ENCODE peak calls at places on chromosomes 13 and 19, in nine cellular contexts. One of them, this sample, is unnamed.

GRCh38 chr13:109869312-109870237 is 83.2 kb upstream of the IRS2 start:
- DNase-seq in omental fat pad: no peak
- DNase-seq in heart left ventricle: peak
- DNase-seq in H54: no peak
- DNase-seq in coronary artery: peak
- DNase-seq in LoVo: peak
- DNase-seq in activated CD8-positive, alpha-beta T cell treated with anti-CD3 and anti-CD28 coated beads for 36 hours: peak
- DNase-seq in SHP77: peak
- DNase-seq in NCI-H2107: peak
- DNase-seq in this sample: peak

GRCh38 chr13:51435002-51435578 is 17.7 kb downstream of the INTS6 start:
- DNase-seq in heart left ventricle: no peak
- DNase-seq in LoVo: peak
- DNase-seq in H54: no peak
- DNase-seq in NCI-H2107: no peak
- DNase-seq in SHP77: no peak
- DNase-seq in coronary artery: no peak
- DNase-seq in activated CD8-positive, alpha-beta T cell treated with anti-CD3 and anti-CD28 coated beads for 36 hours: no peak
- DNase-seq in omental fat pad: no peak
- DNase-seq in this sample: no peak

GRCh38 chr19:1035998-1036621 is 3.8 kb upstream of the ABCA7 start:
- DNase-seq in NCI-H2107: no peak
- DNase-seq in H54: no peak
- DNase-seq in omental fat pad: no peak
- DNase-seq in heart left ventricle: no peak
- DNase-seq in SHP77: no peak
- DNase-seq in activated CD8-positive, alpha-beta T cell treated with anti-CD3 and anti-CD28 coated beads for 36 hours: peak
- DNase-seq in LoVo: no peak
- DNase-seq in coronary artery: no peak
- DNase-seq in this sample: no peak

GRCh38 chr19:34254552-34255432 is at the start of gene GARRE1:
- DNase-seq in H54: peak
- DNase-seq in NCI-H2107: peak
- DNase-seq in activated CD8-positive, alpha-beta T cell treated with anti-CD3 and anti-CD28 coated beads for 36 hours: peak
- DNase-seq in LoVo: peak
- DNase-seq in SHP77: peak
- DNase-seq in omental fat pad: no peak
- DNase-seq in heart left ventricle: peak
- DNase-seq in coronary artery: peak
- DNase-seq in this sample: peak

GRCh38 chr13:33280923-33281322 is 4.6 kb downstream of the STARD13 start:
- DNase-seq in LoVo: no peak
- DNase-seq in SHP77: no peak
- DNase-seq in omental fat pad: no peak
- DNase-seq in activated CD8-positive, alpha-beta T cell treated with anti-CD3 and anti-CD28 coated beads for 36 hours: no peak
- DNase-seq in NCI-H2107: no peak
- DNase-seq in coronary artery: no peak
- DNase-seq in heart left ventricle: no peak
- DNase-seq in H54: no peak
- DNase-seq in this sample: no peak

GRCh38 chr19:33175886-33176669 is 18.1 kb upstream of the LRP3 start:
- DNase-seq in activated CD8-positive, alpha-beta T cell treated with anti-CD3 and anti-CD28 coated beads for 36 hours: peak
- DNase-seq in coronary artery: peak
- DNase-seq in omental fat pad: no peak
- DNase-seq in NCI-H2107: no peak
- DNase-seq in H54: no peak
- DNase-seq in LoVo: peak
- DNase-seq in SHP77: no peak
- DNase-seq in heart left ventricle: peak
- DNase-seq in this sample: no peak

GRCh38 chr13:113732176-113732960 is 26.7 kb upstream of the TMEM255B start:
- DNase-seq in activated CD8-positive, alpha-beta T cell treated with anti-CD3 and anti-CD28 coated beads for 36 hours: no peak
- DNase-seq in SHP77: no peak
- DNase-seq in H54: no peak
- DNase-seq in LoVo: no peak
- DNase-seq in heart left ventricle: no peak
- DNase-seq in coronary artery: no peak
- DNase-seq in omental fat pad: no peak
- DNase-seq in NCI-H2107: no peak
- DNase-seq in this sample: no peak

GRCh38 chr13:113655358-113656014 is 2.5 kb downstream of the ATP4B start:
- DNase-seq in NCI-H2107: no peak
- DNase-seq in heart left ventricle: peak
- DNase-seq in H54: no peak
- DNase-seq in activated CD8-positive, alpha-beta T cell treated with anti-CD3 and anti-CD28 coated beads for 36 hours: no peak
- DNase-seq in LoVo: no peak
- DNase-seq in SHP77: no peak
- DNase-seq in coronary artery: peak
- DNase-seq in omental fat pad: no peak
- DNase-seq in this sample: no peak

GRCh38 chr13:100491164-100491847 is 97.3 kb downstream of the GGACT start:
- DNase-seq in coronary artery: no peak
- DNase-seq in activated CD8-positive, alpha-beta T cell treated with anti-CD3 and anti-CD28 coated beads for 36 hours: no peak
- DNase-seq in H54: no peak
- DNase-seq in omental fat pad: no peak
- DNase-seq in LoVo: no peak
- DNase-seq in NCI-H2107: no peak
- DNase-seq in SHP77: no peak
- DNase-seq in heart left ventricle: peak
- DNase-seq in this sample: no peak

GRCh38 chr19:3792114-3792513 is 5.9 kb upstream of the MATK start:
- DNase-seq in SHP77: no peak
- DNase-seq in activated CD8-positive, alpha-beta T cell treated with anti-CD3 and anti-CD28 coated beads for 36 hours: no peak
- DNase-seq in NCI-H2107: no peak
- DNase-seq in coronary artery: no peak
- DNase-seq in H54: no peak
- DNase-seq in heart left ventricle: no peak
- DNase-seq in LoVo: no peak
- DNase-seq in omental fat pad: no peak
- DNase-seq in this sample: no peak

GRCh38 chr19:13881692-13882418 is 4.9 kb downstream of the NANOS3 start:
- DNase-seq in NCI-H2107: no peak
- DNase-seq in activated CD8-positive, alpha-beta T cell treated with anti-CD3 and anti-CD28 coated beads for 36 hours: peak
- DNase-seq in SHP77: no peak
- DNase-seq in LoVo: no peak
- DNase-seq in coronary artery: no peak
- DNase-seq in H54: no peak
- DNase-seq in omental fat pad: no peak
- DNase-seq in heart left ventricle: peak
- DNase-seq in this sample: no peak

GRCh38 chr13:20360041-20360491 is 127.9 kb upstream of the GJB6 start:
- DNase-seq in omental fat pad: no peak
- DNase-seq in NCI-H2107: no peak
- DNase-seq in coronary artery: no peak
- DNase-seq in H54: no peak
- DNase-seq in heart left ventricle: no peak
- DNase-seq in activated CD8-positive, alpha-beta T cell treated with anti-CD3 and anti-CD28 coated beads for 36 hours: no peak
- DNase-seq in LoVo: no peak
- DNase-seq in SHP77: no peak
- DNase-seq in this sample: no peak

GRCh38 chr19:442085-442484 is 18.7 kb downstream of the SHC2 start:
- DNase-seq in H54: no peak
- DNase-seq in coronary artery: no peak
- DNase-seq in LoVo: no peak
- DNase-seq in omental fat pad: no peak
- DNase-seq in SHP77: no peak
- DNase-seq in heart left ventricle: no peak
- DNase-seq in NCI-H2107: no peak
- DNase-seq in activated CD8-positive, alpha-beta T cell treated with anti-CD3 and anti-CD28 coated beads for 36 hours: no peak
- DNase-seq in this sample: no peak

GRCh38 chr19:2027361-2027760 is 11.8 kb upstream of the BTBD2 start:
- DNase-seq in heart left ventricle: no peak
- DNase-seq in H54: no peak
- DNase-seq in omental fat pad: no peak
- DNase-seq in SHP77: no peak
- DNase-seq in LoVo: no peak
- DNase-seq in activated CD8-positive, alpha-beta T cell treated with anti-CD3 and anti-CD28 coated beads for 36 hours: no peak
- DNase-seq in coronary artery: no peak
- DNase-seq in NCI-H2107: no peak
- DNase-seq in this sample: no peak

GRCh38 chr19:45153339-45154063 is 7.3 kb downstream of the NKPD1 start:
- DNase-seq in omental fat pad: no peak
- DNase-seq in activated CD8-positive, alpha-beta T cell treated with anti-CD3 and anti-CD28 coated beads for 36 hours: peak
- DNase-seq in H54: no peak
- DNase-seq in LoVo: no peak
- DNase-seq in SHP77: no peak
- DNase-seq in NCI-H2107: no peak
- DNase-seq in heart left ventricle: peak
- DNase-seq in coronary artery: no peak
- DNase-seq in this sample: peak

GRCh38 chr13:63517376-63517775 is 2101.7 kb upstream of the PCDH20 start:
- DNase-seq in H54: no peak
- DNase-seq in activated CD8-positive, alpha-beta T cell treated with anti-CD3 and anti-CD28 coated beads for 36 hours: no peak
- DNase-seq in omental fat pad: no peak
- DNase-seq in SHP77: no peak
- DNase-seq in coronary artery: no peak
- DNase-seq in heart left ventricle: no peak
- DNase-seq in LoVo: no peak
- DNase-seq in NCI-H2107: peak
- DNase-seq in this sample: no peak

GRCh38 chr13:46554971-46555370 is 2.0 kb downstream of the LRCH1 start:
- DNase-seq in H54: no peak
- DNase-seq in activated CD8-positive, alpha-beta T cell treated with anti-CD3 and anti-CD28 coated beads for 36 hours: no peak
- DNase-seq in omental fat pad: no peak
- DNase-seq in SHP77: no peak
- DNase-seq in coronary artery: no peak
- DNase-seq in heart left ventricle: no peak
- DNase-seq in NCI-H2107: no peak
- DNase-seq in LoVo: no peak
- DNase-seq in this sample: no peak

GRCh38 chr13:77599351-77599750 is 63.8 kb downstream of the SCEL start:
- DNase-seq in SHP77: no peak
- DNase-seq in activated CD8-positive, alpha-beta T cell treated with anti-CD3 and anti-CD28 coated beads for 36 hours: no peak
- DNase-seq in coronary artery: no peak
- DNase-seq in heart left ventricle: no peak
- DNase-seq in LoVo: no peak
- DNase-seq in H54: no peak
- DNase-seq in NCI-H2107: no peak
- DNase-seq in omental fat pad: no peak
- DNase-seq in this sample: no peak

GRCh38 chr13:95492044-95492801 is 60.3 kb upstream of the CLDN10 start:
- DNase-seq in activated CD8-positive, alpha-beta T cell treated with anti-CD3 and anti-CD28 coated beads for 36 hours: no peak
- DNase-seq in omental fat pad: no peak
- DNase-seq in NCI-H2107: no peak
- DNase-seq in coronary artery: no peak
- DNase-seq in SHP77: peak
- DNase-seq in heart left ventricle: no peak
- DNase-seq in LoVo: peak
- DNase-seq in H54: no peak
- DNase-seq in this sample: no peak

GRCh38 chr19:55519461-55520311 is 17.2 kb downstream of the SBK2 start:
- DNase-seq in NCI-H2107: no peak
- DNase-seq in omental fat pad: no peak
- DNase-seq in H54: peak
- DNase-seq in activated CD8-positive, alpha-beta T cell treated with anti-CD3 and anti-CD28 coated beads for 36 hours: no peak
- DNase-seq in LoVo: peak
- DNase-seq in heart left ventricle: no peak
- DNase-seq in SHP77: peak
- DNase-seq in coronary artery: no peak
- DNase-seq in this sample: no peak

GRCh38 chr13:113407531-113408393 is 43.8 kb upstream of the GRTP1 start:
- DNase-seq in H54: no peak
- DNase-seq in activated CD8-positive, alpha-beta T cell treated with anti-CD3 and anti-CD28 coated beads for 36 hours: no peak
- DNase-seq in heart left ventricle: peak
- DNase-seq in NCI-H2107: no peak
- DNase-seq in SHP77: no peak
- DNase-seq in LoVo: no peak
- DNase-seq in coronary artery: peak
- DNase-seq in omental fat pad: no peak
- DNase-seq in this sample: no peak

GRCh38 chr19:51090471-51090870 is 7.8 kb upstream of the KLK14 start:
- DNase-seq in LoVo: no peak
- DNase-seq in SHP77: no peak
- DNase-seq in activated CD8-positive, alpha-beta T cell treated with anti-CD3 and anti-CD28 coated beads for 36 hours: no peak
- DNase-seq in heart left ventricle: no peak
- DNase-seq in H54: no peak
- DNase-seq in coronary artery: no peak
- DNase-seq in NCI-H2107: no peak
- DNase-seq in omental fat pad: no peak
- DNase-seq in this sample: peak

GRCh38 chr13:24671367-24672117 is 8.7 kb upstream of the ATP12A start:
- DNase-seq in NCI-H2107: no peak
- DNase-seq in activated CD8-positive, alpha-beta T cell treated with anti-CD3 and anti-CD28 coated beads for 36 hours: no peak
- DNase-seq in omental fat pad: peak
- DNase-seq in coronary artery: no peak
- DNase-seq in LoVo: peak
- DNase-seq in H54: peak
- DNase-seq in SHP77: no peak
- DNase-seq in heart left ventricle: no peak
- DNase-seq in this sample: peak

GRCh38 chr19:1069009-1069779 is 2.2 kb downstream of the ARHGAP45 start:
- DNase-seq in NCI-H2107: no peak
- DNase-seq in SHP77: no peak
- DNase-seq in heart left ventricle: peak
- DNase-seq in activated CD8-positive, alpha-beta T cell treated with anti-CD3 and anti-CD28 coated beads for 36 hours: peak
- DNase-seq in omental fat pad: no peak
- DNase-seq in coronary artery: no peak
- DNase-seq in H54: no peak
- DNase-seq in LoVo: no peak
- DNase-seq in this sample: peak

GRCh38 chr13:78881746-78882145 is 222.8 kb upstream of the OBI1 start:
- DNase-seq in NCI-H2107: peak
- DNase-seq in activated CD8-positive, alpha-beta T cell treated with anti-CD3 and anti-CD28 coated beads for 36 hours: no peak
- DNase-seq in coronary artery: no peak
- DNase-seq in SHP77: peak
- DNase-seq in H54: no peak
- DNase-seq in LoVo: no peak
- DNase-seq in heart left ventricle: no peak
- DNase-seq in omental fat pad: no peak
- DNase-seq in this sample: peak

GRCh38 chr19:2329528-2329927 is 1.0 kb downstream of the SPPL2B start:
- DNase-seq in LoVo: no peak
- DNase-seq in coronary artery: no peak
- DNase-seq in omental fat pad: no peak
- DNase-seq in SHP77: no peak
- DNase-seq in NCI-H2107: no peak
- DNase-seq in activated CD8-positive, alpha-beta T cell treated with anti-CD3 and anti-CD28 coated beads for 36 hours: no peak
- DNase-seq in heart left ventricle: no peak
- DNase-seq in H54: no peak
- DNase-seq in this sample: no peak

GRCh38 chr19:48218964-48219363 is 36.7 kb downstream of the CARD8 start:
- DNase-seq in heart left ventricle: no peak
- DNase-seq in H54: no peak
- DNase-seq in coronary artery: no peak
- DNase-seq in omental fat pad: no peak
- DNase-seq in SHP77: no peak
- DNase-seq in NCI-H2107: no peak
- DNase-seq in LoVo: no peak
- DNase-seq in activated CD8-positive, alpha-beta T cell treated with anti-CD3 and anti-CD28 coated beads for 36 hours: no peak
- DNase-seq in this sample: no peak

GRCh38 chr19:45498411-45499195 is at the start of gene PPM1N:
- DNase-seq in omental fat pad: no peak
- DNase-seq in NCI-H2107: no peak
- DNase-seq in activated CD8-positive, alpha-beta T cell treated with anti-CD3 and anti-CD28 coated beads for 36 hours: peak
- DNase-seq in SHP77: no peak
- DNase-seq in LoVo: no peak
- DNase-seq in H54: no peak
- DNase-seq in coronary artery: no peak
- DNase-seq in heart left ventricle: no peak
- DNase-seq in this sample: no peak

GRCh38 chr13:96816261-96816660 is 178.0 kb downstream of the OXGR1 start:
- DNase-seq in NCI-H2107: no peak
- DNase-seq in SHP77: no peak
- DNase-seq in heart left ventricle: no peak
- DNase-seq in activated CD8-positive, alpha-beta T cell treated with anti-CD3 and anti-CD28 coated beads for 36 hours: no peak
- DNase-seq in H54: no peak
- DNase-seq in LoVo: no peak
- DNase-seq in omental fat pad: no peak
- DNase-seq in coronary artery: peak
- DNase-seq in this sample: no peak

GRCh38 chr19:48874309-48875135 is 2.3 kb downstream of the PPP1R15A start:
- DNase-seq in LoVo: peak
- DNase-seq in NCI-H2107: no peak
- DNase-seq in heart left ventricle: peak
- DNase-seq in H54: no peak
- DNase-seq in coronary artery: no peak
- DNase-seq in SHP77: no peak
- DNase-seq in activated CD8-positive, alpha-beta T cell treated with anti-CD3 and anti-CD28 coated beads for 36 hours: peak
- DNase-seq in omental fat pad: no peak
- DNase-seq in this sample: no peak